ENCODE peak calls at places on chromosomes 1 and 21, in four cellular contexts. Y, P, R and N are unnamed samples.

GRCh38 chr1:196380311-196380710 is 227.9 kb downstream of the KCNT2 start:
- DNase-seq in R (no peak), Y (no peak), P (no peak), N (no peak)

GRCh38 chr1:65866439-65866838 is 73.7 kb downstream of the PDE4B start:
- DNase-seq in R (no peak), P (no peak), Y (no peak), N (no peak)

GRCh38 chr1:39317910-39318633 is 113.6 kb downstream of the MACF1 start:
- DNase-seq in P (no peak), R (no peak), Y (peak; percentile 73), N (no peak)

GRCh38 chr1:15952317-15953258 is 23.3 kb downstream of the ZBTB17 start:
- DNase-seq in Y (peak; percentile 98), R (no peak), P (no peak), N (no peak)

GRCh38 chr1:103514920-103515503 is 10.5 kb upstream of the RNPC3 start:
- DNase-seq in R (no peak), Y (peak; percentile 46), P (no peak), N (no peak)

GRCh38 chr1:25197235-25197930 is 34.9 kb downstream of the SYF2 start:
- DNase-seq in R (no peak), P (no peak), Y (no peak), N (no peak)

GRCh38 chr1:185158806-185159205 is 1.8 kb downstream of the SWT1 start:
- DNase-seq in P (no peak), Y (no peak), R (no peak), N (no peak)

GRCh38 chr1:154557939-154558609 is 388 bp downstream of the UBE2Q1 start:
- DNase-seq in P (no peak), R (peak; percentile 59), Y (peak; percentile 23), N (peak; percentile 47)

GRCh38 chr1:116769561-116769977 is 15.3 kb downstream of the CD2 start:
- DNase-seq in P (no peak), R (no peak), Y (peak; percentile 78), N (no peak)

GRCh38 chr1:45452503-45452902 is 38.5 kb downstream of the TESK2 start:
- DNase-seq in Y (no peak), R (no peak), P (no peak), N (no peak)

GRCh38 chr1:22613951-22614350 is 22.5 kb upstream of the C1QA start:
- DNase-seq in R (no peak), Y (no peak), P (no peak), N (no peak)

GRCh38 chr1:234604726-234605492 is 5.1 kb downstream of the IRF2BP2 start:
- DNase-seq in R (no peak), P (no peak), Y (peak; percentile 77), N (no peak)

GRCh38 chr1:237891979-237892378 is 1.3 kb upstream of the ZP4 start:
- DNase-seq in Y (no peak), R (no peak), P (no peak), N (no peak)

GRCh38 chr1:84133479-84133878 is 10.6 kb upstream of the PRKACB start:
- DNase-seq in P (no peak), R (no peak), Y (no peak), N (no peak)

GRCh38 chr1:238119060-238119459 is 228.3 kb upstream of the ZP4 start:
- DNase-seq in P (no peak), Y (no peak), R (no peak), N (no peak)

GRCh38 chr1:221335161-221336101 is 406.5 kb downstream of the DUSP10 start:
- DNase-seq in R (peak; percentile 11), Y (peak; percentile 92), P (no peak), N (peak; percentile 40)

GRCh38 chr1:7783178-7783711 is 846 bp upstream of the PER3 start:
- DNase-seq in R (peak; percentile 81), P (no peak), Y (peak; percentile 55), N (peak; percentile 31)

GRCh38 chr1:67685558-67686271 is 714 bp downstream of the GADD45A start:
- DNase-seq in Y (peak; percentile 47), R (peak; percentile 59), P (no peak), N (peak; percentile 37)

GRCh38 chr1:208431721-208432120 is 187.5 kb upstream of the PLXNA2 start:
- DNase-seq in Y (peak; percentile 78), R (no peak), P (no peak), N (no peak)

GRCh38 chr1:182588460-182589396 is at the start of gene RNASEL:
- DNase-seq in Y (peak; percentile 75), R (peak; percentile 73), P (no peak), N (peak; percentile 74)

GRCh38 chr1:180251526-180252305 is 21.7 kb downstream of the LHX4 start:
- DNase-seq in P (no peak), R (no peak), Y (no peak), N (no peak)

GRCh38 chr1:157969693-157970485 is 23.6 kb upstream of the KIRREL1 start:
- DNase-seq in Y (peak; percentile 85), P (peak; percentile 38), R (peak; percentile 41), N (no peak)

GRCh38 chr1:170114916-170115315 is 30.8 kb upstream of the NTMT2 start:
- DNase-seq in Y (peak; percentile 46), R (no peak), P (no peak), N (no peak)

GRCh38 chr1:94514095-94514727 is 27.3 kb downstream of the F3 start:
- DNase-seq in R (no peak), Y (no peak), P (no peak), N (no peak)

GRCh38 chr1:35537788-35538187 is 19.4 kb downstream of the KIAA0319L start:
- DNase-seq in R (no peak), P (no peak), Y (no peak), N (no peak)

GRCh38 chr1:183244466-183244865 is 58.4 kb downstream of the LAMC2 start:
- DNase-seq in R (peak; percentile 51), P (no peak), Y (no peak), N (no peak)

GRCh38 chr1:97433520-97434175 is 487.2 kb downstream of the DPYD start:
- DNase-seq in Y (peak; percentile 88), R (no peak), P (no peak), N (no peak)

GRCh38 chr21:42868196-42868595 is 11.1 kb downstream of the WDR4 start:
- DNase-seq in R (no peak), P (no peak), Y (no peak), N (no peak)

GRCh38 chr21:33441489-33442477 is 38.0 kb downstream of the TMEM50B start:
- DNase-seq in R (no peak), P (no peak), Y (peak; percentile 74), N (no peak)

GRCh38 chr1:201596101-201596868 is 57.4 kb downstream of the NAV1 start:
- DNase-seq in P (no peak), R (no peak), Y (no peak), N (no peak)